ENCODE peak calls at places on chromosomes 13 and 19, in six cellular contexts. M is substantia nigra; F is germinal center; A is AG04450; W is activated CD4-positive, CD25-positive, alpha-beta regulatory T cell treated with anti-CD3 and anti-CD28 coated beads, Interleukin-2, amount 50 U/mL, for 16 hours; J is posterior vena cava. X is an unnamed sample.

GRCh38 chr19:40279120-40279551 is 6.0 kb downstream of the AKT2 start:
- DNase-seq in M (peak; percentile 16), W (no peak), A (peak; percentile 8), F (no peak), J (peak; percentile 87), X (no peak)

GRCh38 chr13:34207334-34207733 is 389.4 kb downstream of the RFC3 start:
- DNase-seq in M (no peak), J (no peak), W (no peak), F (no peak), A (peak; percentile 24), X (no peak)

GRCh38 chr19:17448190-17448967 is at the start of gene TMEM221:
- DNase-seq in W (no peak), A (no peak), F (peak; percentile 67), M (no peak), J (peak; percentile 87), X (peak; percentile 71)

GRCh38 chr13:68428292-68428691 is 1198.2 kb upstream of the PCDH9 start:
- DNase-seq in W (no peak), J (no peak), M (no peak), A (no peak), F (no peak), X (no peak)

GRCh38 chr19:55441692-55442321 is 1.3 kb downstream of the SHISA7 start:
- DNase-seq in J (no peak), F (no peak), A (no peak), W (no peak), M (no peak), X (no peak)

GRCh38 chr13:67048084-67048792 is 181.9 kb downstream of the PCDH9 start:
- DNase-seq in W (no peak), J (no peak), M (no peak), F (no peak), A (peak; percentile 65), X (no peak)

GRCh38 chr13:111323950-111324651 is 3.7 kb downstream of the TEX29 start:
- DNase-seq in A (no peak), M (no peak), J (no peak), F (no peak), W (no peak), X (no peak)

GRCh38 chr19:51473009-51473707 is 5.2 kb upstream of the CEACAM18 start:
- DNase-seq in J (peak; percentile 89), F (peak; percentile 69), M (no peak), A (peak; percentile 30), W (peak; percentile 71), X (peak; percentile 50)

GRCh38 chr19:17075860-17076538 is 422 bp downstream of the MYO9B start:
- DNase-seq in A (no peak), W (peak; percentile 28), F (peak; percentile 41), M (no peak), J (no peak), X (peak; percentile 52)

GRCh38 chr19:6429419-6430221 is 3.9 kb downstream of the SLC25A41 start:
- DNase-seq in A (no peak), M (no peak), W (no peak), J (no peak), F (no peak), X (no peak)

GRCh38 chr13:111451402-111451801 is 131.0 kb downstream of the TEX29 start:
- DNase-seq in F (no peak), W (no peak), M (no peak), A (no peak), J (no peak), X (no peak)